ENCODE peak calls at places on chromosomes 1 and 21, in five cellular contexts. X is activated CD4-positive, alpha-beta T cell treated with anti-CD3 and anti-CD28 coated beads, Interleukin-2, amount 50 U/mL, for 48 hours; P is HTR-8/SVneo; A is Caki2; Q is IMR-90. C is an unnamed sample.

GRCh38 chr1:117017648-117018047 is 16.1 kb downstream of the CD101 start:
- DNase-seq in X (no peak), P (no peak), A (no peak), Q (no peak), C (no peak)

GRCh38 chr1:13585599-13585965 is 1.9 kb downstream of the PDPN start:
- DNase-seq in X (no peak), P (no peak), A (no peak), Q (no peak), C (no peak)

GRCh38 chr1:154998201-154998780 is 4.3 kb upstream of the ZBTB7B start:
- DNase-seq in X (no peak), P (no peak), A (no peak), Q (no peak), C (no peak)

GRCh38 chr1:180229483-180230415 is at the start of gene LHX4:
- DNase-seq in X (peak), P (peak), A (peak), Q (no peak), C (no peak)

GRCh38 chr21:19181604-19182140 is 778.1 kb upstream of the TMPRSS15 start:
- DNase-seq in X (no peak), P (no peak), A (no peak), Q (no peak), C (no peak)

GRCh38 chr1:97827887-97828286 is 92.9 kb downstream of the DPYD start:
- DNase-seq in X (no peak), P (no peak), A (no peak), Q (no peak), C (no peak)

GRCh38 chr1:7953850-7954609 is 7.5 kb upstream of the PARK7 start:
- DNase-seq in X (peak), P (peak), A (peak), Q (peak), C (peak)

GRCh38 chr1:115717541-115717940 is 51.0 kb downstream of the CASQ2 start:
- DNase-seq in X (peak), P (no peak), A (peak), Q (peak), C (peak)

C was measured in retinal pigment epithelial cell.